ENCODE peak calls at places on chromosomes 13 and 19, in nine cellular contexts. V is fibroblast of the conjunctiva, B is fibroblast of pulmonary artery, L is pons, U is astrocyte, O is GF-D8, H is Panc1, F is GDM1, X is H1. D is an unnamed sample.

GRCh38 chr19:7862413-7862951 is 11.7 kb downstream of the PRR36 start:
- DNase-seq in V (no peak), B (peak; percentile 46), L (no peak), U (no peak), O (no peak), H (no peak), F (no peak), X (peak; percentile 99), D (peak; percentile 75)

GRCh38 chr13:103862525-103862924 is 796.3 kb upstream of the SLC10A2 start:
- DNase-seq in V (no peak), B (no peak), L (no peak), U (no peak), O (no peak), H (no peak), F (no peak), X (no peak), D (no peak)

GRCh38 chr13:36973621-36974268 is 25.4 kb downstream of the ALG5 start:
- DNase-seq in V (no peak), B (no peak), L (no peak), U (no peak), O (no peak), H (no peak), F (no peak), X (no peak), D (no peak)

GRCh38 chr13:97212540-97213146 is 9.5 kb upstream of the MBNL2 start:
- DNase-seq in V (peak; percentile 47), B (peak; percentile 61), L (peak; percentile 82), U (no peak), O (no peak), H (no peak), F (no peak), X (no peak), D (peak; percentile 72)

GRCh38 chr13:106521101-106521799 is 14.2 kb downstream of the EFNB2 start:
- DNase-seq in V (no peak), B (no peak), L (no peak), U (no peak), O (no peak), H (no peak), F (no peak), X (no peak), D (no peak)

GRCh38 chr19:30144242-30144758 is 202.3 kb downstream of the URI1 start:
- DNase-seq in V (no peak), B (no peak), L (no peak), U (no peak), O (no peak), H (no peak), F (no peak), X (no peak), D (no peak)

GRCh38 chr19:15631817-15632216 is 8.9 kb upstream of the CYP4F3 start:
- DNase-seq in V (no peak), B (no peak), L (no peak), U (no peak), O (no peak), H (no peak), F (no peak), X (no peak), D (peak; percentile 2)

GRCh38 chr13:29935309-29935981 is 85.0 kb upstream of the UBL3 start:
- DNase-seq in V (no peak), B (no peak), L (peak; percentile 36), U (no peak), O (no peak), H (no peak), F (peak; percentile 65), X (no peak), D (no peak)

GRCh38 chr19:488505-489417 is 7.5 kb upstream of the MADCAM1 start:
- DNase-seq in V (peak; percentile 91), B (peak; percentile 96), L (peak; percentile 83), U (peak; percentile 85), O (peak; percentile 69), H (no peak), F (peak; percentile 92), X (peak; percentile 97), D (peak; percentile 97)

GRCh38 chr13:106424805-106425204 is 110.7 kb downstream of the EFNB2 start:
- DNase-seq in V (no peak), B (no peak), L (no peak), U (no peak), O (no peak), H (no peak), F (no peak), X (no peak), D (no peak)

GRCh38 chr13:105363747-105364177 is 1171.7 kb downstream of the EFNB2 start:
- DNase-seq in V (no peak), B (peak; percentile 14), L (peak; percentile 5), U (no peak), O (peak; percentile 74), H (no peak), F (no peak), X (no peak), D (no peak)

GRCh38 chr13:75855847-75856246 is 219.7 kb downstream of the LMO7 start:
- DNase-seq in V (no peak), B (no peak), L (no peak), U (no peak), O (no peak), H (no peak), F (no peak), X (no peak), D (no peak)

GRCh38 chr13:94061316-94061715 is 418.2 kb downstream of the DCT start:
- DNase-seq in V (peak; percentile 5), B (peak; percentile 19), L (no peak), U (peak; percentile 70), O (no peak), H (no peak), F (no peak), X (no peak), D (peak; percentile 16)

GRCh38 chr13:32314968-32315254 is 252 bp downstream of the ZAR1L start:
- DNase-seq in V (no peak), B (peak; percentile 49), L (no peak), U (peak; percentile 48), O (no peak), H (peak; percentile 5), F (peak; percentile 47), X (no peak), D (peak; percentile 68)

GRCh38 chr19:10566408-10566657 is 523 bp upstream of the KRI1 start:
- DNase-seq in V (no peak), B (no peak), L (no peak), U (no peak), O (no peak), H (no peak), F (no peak), X (no peak), D (no peak)

GRCh38 chr13:76890036-76890435 is 3.8 kb upstream of the KCTD12 start:
- DNase-seq in V (no peak), B (peak; percentile 33), L (no peak), U (peak; percentile 16), O (no peak), H (no peak), F (no peak), X (no peak), D (peak; percentile 14)

GRCh38 chr19:43562698-43563241 is 12.6 kb downstream of the XRCC1 start:
- DNase-seq in V (no peak), B (peak; percentile 84), L (peak; percentile 74), U (peak; percentile 89), O (peak; percentile 100), H (peak; percentile 46), F (peak; percentile 86), X (no peak), D (peak; percentile 86)

GRCh38 chr13:102846261-102847015 is 606 bp downstream of the ERCC5 start:
- DNase-seq in V (no peak), B (peak; percentile 43), L (peak; percentile 59), U (peak; percentile 18), O (peak; percentile 79), H (no peak), F (peak; percentile 32), X (no peak), D (peak; percentile 38)

GRCh38 chr13:59677966-59678814 is 485.5 kb downstream of the DIAPH3 start:
- DNase-seq in V (peak; percentile 68), B (peak; percentile 87), L (peak; percentile 68), U (peak; percentile 41), O (peak; percentile 13), H (no peak), F (peak; percentile 30), X (no peak), D (peak; percentile 82)

GRCh38 chr19:11257827-11258380 is 4.4 kb downstream of the DOCK6 start:
- DNase-seq in V (no peak), B (no peak), L (no peak), U (no peak), O (no peak), H (no peak), F (no peak), X (no peak), D (no peak)

GRCh38 chr13:105240356-105240755 is 1295.1 kb downstream of the EFNB2 start:
- DNase-seq in V (no peak), B (no peak), L (no peak), U (no peak), O (no peak), H (no peak), F (no peak), X (no peak), D (no peak)

GRCh38 chr19:16112778-16113177 is 1.1 kb downstream of the RAB8A start:
- DNase-seq in V (no peak), B (no peak), L (no peak), U (no peak), O (peak; percentile 27), H (no peak), F (peak; percentile 15), X (no peak), D (no peak)

GRCh38 chr13:64239372-64239771 is 2823.7 kb upstream of the PCDH20 start:
- DNase-seq in V (peak; percentile 36), B (peak; percentile 71), L (no peak), U (peak; percentile 79), O (no peak), H (no peak), F (no peak), X (no peak), D (peak; percentile 60)

GRCh38 chr13:41746259-41746658 is 214.7 kb downstream of the VWA8 start:
- DNase-seq in V (peak; percentile 6), B (peak; percentile 40), L (no peak), U (peak; percentile 81), O (no peak), H (no peak), F (no peak), X (no peak), D (peak; percentile 47)

GRCh38 chr19:46915386-46915785 is 54.6 kb downstream of the ARHGAP35 start:
- DNase-seq in V (no peak), B (no peak), L (no peak), U (no peak), O (no peak), H (no peak), F (no peak), X (no peak), D (no peak)

GRCh38 chr19:41548954-41549688 is 26.8 kb upstream of the CEACAM21 start:
- DNase-seq in V (no peak), B (no peak), L (peak; percentile 76), U (no peak), O (peak; percentile 69), H (no peak), F (peak; percentile 90), X (no peak), D (no peak)

GRCh38 chr13:21683034-21683733 is 12.3 kb downstream of the FGF9 start:
- DNase-seq in V (no peak), B (no peak), L (no peak), U (peak; percentile 85), O (no peak), H (no peak), F (no peak), X (no peak), D (peak; percentile 43)

GRCh38 chr19:46975011-46975917 is 44.4 kb upstream of the NPAS1 start:
- DNase-seq in V (no peak), B (no peak), L (no peak), U (peak; percentile 47), O (no peak), H (no peak), F (no peak), X (no peak), D (peak; percentile 53)

GRCh38 chr19:48999481-49000325 is 6.0 kb downstream of the RUVBL2 start:
- DNase-seq in V (peak; percentile 48), B (peak; percentile 79), L (no peak), U (peak; percentile 43), O (no peak), H (no peak), F (no peak), X (peak; percentile 88), D (peak; percentile 81)

GRCh38 chr13:102311901-102312300 is 89.9 kb downstream of the FGF14 start:
- DNase-seq in V (no peak), B (no peak), L (no peak), U (no peak), O (no peak), H (no peak), F (no peak), X (no peak), D (no peak)

GRCh38 chr13:108797354-108797753 is 167.9 kb downstream of the MYO16 start:
- DNase-seq in V (no peak), B (no peak), L (no peak), U (no peak), O (no peak), H (no peak), F (no peak), X (no peak), D (no peak)

D was measured in cardiac fibroblast.